ENCODE peak calls at places on chromosomes 11 and 22, in five cellular contexts. C is epithelial cell of esophagus; S is chondrocyte; J is WTC11; W is activated naive CD4-positive, alpha-beta T cell. M is an unnamed sample.
A peak's percentile ranks its signal among the peaks of the same experiment; 100 is the strongest.

GRCh38 chr11:106031210-106031845 is 9.3 kb upstream of the MSANTD4 start:
- DNase-seq in C (peak; percentile 90), S (no peak), J (no peak), W (no peak), M (no peak)

GRCh38 chr11:2975594-2975993 is 16.5 kb downstream of the NAP1L4 start:
- DNase-seq in C (peak; percentile 66), S (no peak), J (no peak), W (no peak), M (peak; percentile 53)

GRCh38 chr11:8338138-8338537 is 74.5 kb upstream of the LMO1 start:
- DNase-seq in C (peak; percentile 22), S (no peak), J (peak; percentile 82), W (no peak), M (peak; percentile 74)

GRCh38 chr22:46262449-46263207 is 515 bp downstream of the PKDREJ start:
- DNase-seq in C (peak; percentile 58), S (no peak), J (peak; percentile 80), W (no peak), M (peak; percentile 91)

GRCh38 chr22:48091060-48091650 is 1328.7 kb downstream of the TBC1D22A start:
- DNase-seq in C (no peak), S (no peak), J (no peak), W (no peak), M (no peak)

GRCh38 chr22:47225931-47226633 is 463.6 kb downstream of the TBC1D22A start:
- DNase-seq in C (no peak), S (no peak), J (no peak), W (no peak), M (no peak)

GRCh38 chr22:19693981-19694670 is 20.2 kb upstream of the SEPTIN5 start:
- DNase-seq in C (no peak), S (peak; percentile 75), J (no peak), W (no peak), M (no peak)

GRCh38 chr22:26406118-26406517 is 22.9 kb upstream of the ASPHD2 start:
- DNase-seq in C (no peak), S (no peak), J (no peak), W (no peak), M (peak; percentile 20)

GRCh38 chr11:3644817-3645235 is at the start of gene ART1:
- DNase-seq in C (no peak), S (no peak), J (no peak), W (no peak), M (no peak)

GRCh38 chr11:68584097-68584496 is 100.2 kb upstream of the GAL start:
- DNase-seq in C (peak; percentile 45), S (no peak), J (peak; percentile 87), W (peak; percentile 22), M (peak; percentile 93)

GRCh38 chr11:85918910-85919794 is 64.0 kb downstream of the CCDC83 start:
- DNase-seq in C (no peak), S (no peak), J (no peak), W (no peak), M (no peak)

GRCh38 chr22:46851311-46851710 is 88.9 kb downstream of the TBC1D22A start:
- DNase-seq in C (no peak), S (no peak), J (no peak), W (no peak), M (no peak)

GRCh38 chr22:26568207-26568706 is 21.7 kb downstream of the TPST2 start:
- DNase-seq in C (peak; percentile 98), S (no peak), J (peak; percentile 67), W (no peak), M (peak; percentile 92)

GRCh38 chr11:34176980-34177319 is 71.5 kb downstream of the NAT10 start:
- DNase-seq in C (no peak), S (no peak), J (no peak), W (no peak), M (no peak)

GRCh38 chr22:23780146-23780748 is 6.5 kb upstream of the SMARCB1 start:
- DNase-seq in C (no peak), S (no peak), J (no peak), W (no peak), M (no peak)

GRCh38 chr11:86115542-86116385 is 46.9 kb upstream of the PICALM start:
- DNase-seq in C (peak; percentile 59), S (no peak), J (no peak), W (no peak), M (no peak)

GRCh38 chr11:443542-444199 is 1.9 kb upstream of the ANO9 start:
- DNase-seq in C (no peak), S (peak; percentile 80), J (no peak), W (no peak), M (peak; percentile 43)

GRCh38 chr11:59574932-59575904 is 40.4 kb downstream of the OSBP start:
- DNase-seq in C (no peak), S (no peak), J (no peak), W (no peak), M (no peak)

GRCh38 chr11:122853971-122854446 is 15.7 kb downstream of the CRTAM start:
- DNase-seq in C (peak; percentile 84), S (no peak), J (peak; percentile 39), W (no peak), M (peak; percentile 92)

GRCh38 chr11:2466869-2467694 is 22.3 kb downstream of the KCNQ1 start:
- DNase-seq in C (no peak), S (peak; percentile 73), J (no peak), W (peak; percentile 43), M (no peak)

GRCh38 chr11:27839226-27839913 is 139.1 kb upstream of the BDNF start:
- DNase-seq in C (peak; percentile 27), S (no peak), J (no peak), W (no peak), M (peak; percentile 52)

GRCh38 chr11:125376117-125376516 is 119.9 kb downstream of the FEZ1 start:
- DNase-seq in C (peak; percentile 49), S (no peak), J (no peak), W (no peak), M (peak; percentile 25)

GRCh38 chr11:23797624-23798419 is 699.0 kb upstream of the LUZP2 start:
- DNase-seq in C (no peak), S (no peak), J (no peak), W (no peak), M (no peak)

GRCh38 chr11:61170566-61170965 is 9.3 kb upstream of the VPS37C start:
- DNase-seq in C (no peak), S (no peak), J (no peak), W (no peak), M (no peak)

GRCh38 chr11:10975287-10975721 is 117.5 kb upstream of the ZBED5 start:
- DNase-seq in C (no peak), S (no peak), J (no peak), W (no peak), M (no peak)

GRCh38 chr11:122486793-122487495 is 168.6 kb upstream of the UBASH3B start:
- DNase-seq in C (peak; percentile 11), S (no peak), J (peak; percentile 56), W (no peak), M (peak; percentile 65)

M was measured in GM23338.